ENCODE peak calls at places on chromosomes 13 and 19, in four cellular contexts. N is Right ventricle myocardium superior, S is head of caudate nucleus, Y is activated T-cell treated with anti-CD3 and anti-CD28 coated beads for 48 hours. R is an unnamed sample.

GRCh38 chr13:79108914-79109643 is 297.0 kb downstream of the RBM26 start:
- DNase-seq in N (no peak), S (no peak), Y (no peak), R (no peak)

GRCh38 chr19:38394488-38394887 is 6.0 kb downstream of the SPRED3 start:
- DNase-seq in N (no peak), S (no peak), Y (peak), R (peak)

GRCh38 chr13:96011291-96011875 is 41.8 kb downstream of the UGGT2 start:
- DNase-seq in N (no peak), S (no peak), Y (no peak), R (no peak)

GRCh38 chr13:76903544-76904162 is 17.4 kb upstream of the KCTD12 start:
- DNase-seq in N (peak), S (peak), Y (peak), R (peak)

GRCh38 chr19:31574251-31574973 is 225.2 kb upstream of the TSHZ3 start:
- DNase-seq in N (no peak), S (no peak), Y (no peak), R (no peak)

GRCh38 chr19:49689133-49690072 is at the start of gene ADM5:
- DNase-seq in N (peak), S (peak), Y (no peak), R (no peak)

GRCh38 chr13:59259416-59260000 is 904.2 kb downstream of the DIAPH3 start:
- DNase-seq in N (no peak), S (no peak), Y (no peak), R (no peak)

GRCh38 chr13:40120781-40121180 is 465.3 kb downstream of the COG6 start:
- DNase-seq in N (no peak), S (no peak), Y (no peak), R (no peak)

GRCh38 chr13:58852076-58852475 is 1220.5 kb downstream of the PCDH17 start:
- DNase-seq in N (no peak), S (no peak), Y (no peak), R (no peak)

GRCh38 chr13:89153941-89154340 is 1482.8 kb downstream of the SLITRK5 start:
- DNase-seq in N (no peak), S (no peak), Y (no peak), R (no peak)

GRCh38 chr13:83065136-83065535 is 817.1 kb downstream of the SLITRK1 start:
- DNase-seq in N (peak), S (no peak), Y (no peak), R (peak)

GRCh38 chr19:37095859-37096258 is 17.6 kb downstream of the ZNF420 start:
- DNase-seq in N (no peak), S (no peak), Y (no peak), R (no peak)

GRCh38 chr19:4373601-4374441 is 26.5 kb downstream of the SH3GL1 start:
- DNase-seq in N (peak), S (peak), Y (no peak), R (peak)

GRCh38 chr13:110653851-110654250 is 38.5 kb downstream of the NAXD start:
- DNase-seq in N (no peak), S (no peak), Y (no peak), R (no peak)

GRCh38 chr19:30565680-30566079 is 193.5 kb downstream of the ZNF536 start:
- DNase-seq in N (no peak), S (no peak), Y (no peak), R (no peak)

R was measured in left cardiac atrium.